ENCODE peak calls at places on chromosomes 2 and 18, in four cellular contexts. One of them, this sample, is unnamed.

GRCh38 chr2:6791682-6792081 is 74.0 kb downstream of the CMPK2 start:
- DNase-seq in K562: no peak
- DNase-seq in GM12878: no peak
- DNase-seq in GM12891: no peak
- DNase-seq in this sample: no peak

GRCh38 chr2:152246686-152247336 is 71.2 kb upstream of the STAM2 start:
- DNase-seq in K562: no peak
- DNase-seq in GM12878: no peak
- DNase-seq in GM12891: no peak
- DNase-seq in this sample: no peak

GRCh38 chr2:44707945-44708645 is 233.4 kb upstream of the SIX3 start:
- DNase-seq in K562: no peak
- DNase-seq in GM12878: peak; percentile 25
- DNase-seq in GM12891: no peak
- DNase-seq in this sample: peak; percentile 64

GRCh38 chr2:71882949-71883472 is 264.7 kb downstream of the CYP26B1 start:
- DNase-seq in K562: peak; percentile 93
- DNase-seq in GM12878: no peak
- DNase-seq in GM12891: no peak
- DNase-seq in this sample: peak; percentile 65

GRCh38 chr2:117704818-117705217 is 109.7 kb upstream of the DDX18 start:
- DNase-seq in K562: no peak
- DNase-seq in GM12878: no peak
- DNase-seq in GM12891: no peak
- DNase-seq in this sample: no peak

GRCh38 chr18:79493211-79493800 is 97.6 kb downstream of the NFATC1 start:
- DNase-seq in K562: no peak
- DNase-seq in GM12878: no peak
- DNase-seq in GM12891: no peak
- DNase-seq in this sample: no peak

GRCh38 chr2:148527488-148528340 is 116.8 kb upstream of the EPC2 start:
- DNase-seq in K562: no peak
- DNase-seq in GM12878: no peak
- DNase-seq in GM12891: no peak
- DNase-seq in this sample: no peak

GRCh38 chr2:149766339-149766738 is 178.8 kb upstream of the MMADHC start:
- DNase-seq in K562: no peak
- DNase-seq in GM12878: no peak
- DNase-seq in GM12891: no peak
- DNase-seq in this sample: no peak

GRCh38 chr2:26384183-26384582 is 17.5 kb upstream of the DRC1 start:
- DNase-seq in K562: no peak
- DNase-seq in GM12878: no peak
- DNase-seq in GM12891: no peak
- DNase-seq in this sample: no peak

GRCh38 chr18:24142376-24142775 is 3.5 kb downstream of the CABYR start:
- DNase-seq in K562: no peak
- DNase-seq in GM12878: no peak
- DNase-seq in GM12891: no peak
- DNase-seq in this sample: no peak

GRCh38 chr2:182672471-182673165 is 43.4 kb upstream of the DNAJC10 start:
- DNase-seq in K562: no peak
- DNase-seq in GM12878: no peak
- DNase-seq in GM12891: no peak
- DNase-seq in this sample: no peak

GRCh38 chr2:10288606-10289005 is 14.1 kb upstream of the HPCAL1 start:
- DNase-seq in K562: no peak
- DNase-seq in GM12878: no peak
- DNase-seq in GM12891: no peak
- DNase-seq in this sample: no peak

GRCh38 chr2:72146357-72147302 is 1.0 kb downstream of the CYP26B1 start:
- DNase-seq in K562: no peak
- DNase-seq in GM12878: no peak
- DNase-seq in GM12891: no peak
- DNase-seq in this sample: no peak

GRCh38 chr2:82481207-82481606 is 1977.9 kb downstream of the SUCLG1 start:
- DNase-seq in K562: no peak
- DNase-seq in GM12878: no peak
- DNase-seq in GM12891: no peak
- DNase-seq in this sample: no peak

DNA sequence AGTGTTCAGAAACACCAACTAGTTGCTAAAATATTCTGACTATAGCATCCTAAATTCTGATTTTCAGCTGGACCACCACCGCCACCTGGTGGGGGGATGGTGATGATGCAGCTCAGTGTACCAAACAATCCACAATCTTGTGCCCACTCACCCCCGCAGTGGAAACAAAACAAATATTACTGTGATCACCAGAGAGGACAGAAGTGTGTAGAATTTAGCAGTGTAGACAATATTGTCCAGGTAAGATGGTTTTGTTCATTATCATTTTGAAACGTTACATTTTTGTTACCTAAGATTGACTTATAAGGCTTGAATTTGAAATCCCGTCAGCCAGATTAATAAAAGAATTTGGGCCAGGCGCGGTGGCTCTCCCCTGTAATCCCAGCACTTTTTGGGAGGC is 31.7 kb upstream of the UBXN4 start:
- DNase-seq in K562: peak; percentile 69
- DNase-seq in GM12878: no peak
- DNase-seq in GM12891: peak; percentile 21
- DNase-seq in this sample: peak; percentile 54
- TF ChIP-seq SPI1 in K562: no peak
- TF ChIP-seq SPI1 in GM12878: no peak
- TF ChIP-seq SPI1 in GM12891: no peak
- TF ChIP-seq SPI1 in this sample: no peak

GRCh38 chr18:55012041-55012440 is 52.8 kb upstream of the CCDC68 start:
- DNase-seq in K562: no peak
- DNase-seq in GM12878: no peak
- DNase-seq in GM12891: no peak
- DNase-seq in this sample: no peak
- TF ChIP-seq SPI1 in K562: no peak
- TF ChIP-seq SPI1 in GM12878: no peak
- TF ChIP-seq SPI1 in GM12891: no peak
- TF ChIP-seq SPI1 in this sample: no peak

GRCh38 chr2:175002547-175003274 is 2.5 kb downstream of the CHN1 start:
- DNase-seq in K562: no peak
- DNase-seq in GM12878: no peak
- DNase-seq in GM12891: no peak
- DNase-seq in this sample: no peak
- TF ChIP-seq SPI1 in K562: no peak
- TF ChIP-seq SPI1 in GM12878: no peak
- TF ChIP-seq SPI1 in GM12891: no peak
- TF ChIP-seq SPI1 in this sample: no peak

GRCh38 chr2:241072553-241073165 is 29.4 kb downstream of the MTERF4 start:
- DNase-seq in K562: no peak
- DNase-seq in GM12878: no peak
- DNase-seq in GM12891: no peak
- DNase-seq in this sample: no peak
- TF ChIP-seq SPI1 in K562: no peak
- TF ChIP-seq SPI1 in GM12878: no peak
- TF ChIP-seq SPI1 in GM12891: no peak
- TF ChIP-seq SPI1 in this sample: no peak

DNA sequence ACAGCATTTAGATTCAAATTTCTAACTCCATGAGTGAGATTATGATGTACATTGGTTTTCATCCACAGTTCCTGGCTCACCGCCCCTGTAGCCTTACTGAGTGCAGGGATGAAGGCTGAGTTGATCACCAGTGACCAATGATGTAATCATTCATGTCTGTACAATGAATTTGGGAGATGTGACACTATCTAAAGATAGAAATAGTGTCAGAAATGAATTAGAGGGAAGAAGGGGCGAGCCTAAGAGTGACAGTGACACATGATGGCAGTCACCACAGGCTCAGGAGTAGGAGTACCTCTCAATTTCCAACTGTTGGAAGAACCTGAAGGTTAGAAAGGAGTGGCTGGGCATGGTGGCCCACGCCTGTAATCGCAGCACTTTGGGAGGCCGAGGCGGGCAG is 3.2 kb downstream of the METTL4 start:
- DNase-seq in K562: no peak
- DNase-seq in GM12878: no peak
- DNase-seq in GM12891: no peak
- DNase-seq in this sample: no peak
- TF ChIP-seq SPI1 in K562: no peak
- TF ChIP-seq SPI1 in GM12878: no peak
- TF ChIP-seq SPI1 in GM12891: no peak
- TF ChIP-seq SPI1 in this sample: no peak